ENCODE peak calls at places on chromosomes 2 and 18, in four cellular contexts. W, R, I and J are unnamed samples.

GRCh38 chr2:54710216-54710615 is 13.2 kb upstream of the EML6 start:
- DNase-seq in R (no peak), I (no peak), W (no peak), J (no peak)

GRCh38 chr2:134431837-134432437 is 178.1 kb downstream of the MGAT5 start:
- DNase-seq in I (peak; percentile 58), W (no peak), R (no peak), J (no peak)

GRCh38 chr2:194166818-194167217 is 1490.2 kb upstream of the SLC39A10 start:
- DNase-seq in R (peak; percentile 12), W (no peak), I (peak; percentile 62), J (no peak)

GRCh38 chr2:19607931-19608762 is 249.7 kb upstream of the OSR1 start:
- DNase-seq in I (peak; percentile 89), W (no peak), R (no peak), J (no peak)

GRCh38 chr2:130346741-130347066 is 4.0 kb downstream of the IMP4 start:
- DNase-seq in R (no peak), I (no peak), W (no peak), J (no peak)

GRCh38 chr2:11343626-11344341 is 652 bp downstream of the ROCK2 start:
- DNase-seq in R (peak; percentile 23), I (peak; percentile 55), W (peak; percentile 4), J (peak; percentile 63)

GRCh38 chr2:64338107-64338506 is 115.9 kb upstream of the LGALSL start:
- DNase-seq in R (no peak), I (no peak), W (no peak), J (no peak)

GRCh38 chr18:3623769-3624545 is 174.0 kb downstream of the TGIF1 start:
- DNase-seq in I (peak; percentile 98), W (no peak), R (no peak), J (no peak)

GRCh38 chr18:46939337-46939963 is 22.0 kb downstream of the KATNAL2 start:
- DNase-seq in W (no peak), I (peak; percentile 54), R (no peak), J (no peak)

GRCh38 chr2:172178035-172178434 is 75.3 kb upstream of the DLX2 start:
- DNase-seq in W (no peak), R (no peak), I (peak; percentile 65), J (no peak)

GRCh38 chr18:28657836-28658410 is 481.0 kb upstream of the CDH2 start:
- DNase-seq in R (no peak), W (no peak), I (peak; percentile 25), J (no peak)

GRCh38 chr2:46117379-46117778 is 179.8 kb upstream of the EPAS1 start:
- DNase-seq in W (no peak), I (peak; percentile 84), R (no peak), J (no peak)

GRCh38 chr18:44589709-44590108 is 91.0 kb upstream of the SETBP1 start:
- DNase-seq in I (peak; percentile 84), W (no peak), R (no peak), J (no peak)

GRCh38 chr2:141058552-141058951 is 1072.3 kb downstream of the LRP1B start:
- DNase-seq in W (no peak), I (no peak), R (no peak), J (no peak)

GRCh38 chr2:231780123-231780908 is 766 bp downstream of the PDE6D start:
- DNase-seq in I (peak; percentile 63), R (no peak), W (no peak), J (no peak)

GRCh38 chr2:144520718-144521487 is 984 bp upstream of the ZEB2 start:
- DNase-seq in I (peak; percentile 53), R (no peak), W (no peak), J (no peak)

GRCh38 chr2:30074023-30074422 is 72.8 kb upstream of the YPEL5 start:
- DNase-seq in R (no peak), W (no peak), I (peak; percentile 66), J (no peak)

GRCh38 chr2:234476766-234477165 is 20.1 kb downstream of the ARL4C start:
- DNase-seq in R (no peak), W (no peak), I (no peak), J (no peak)

GRCh38 chr18:32684940-32685339 is 87.9 kb downstream of the KLHL14 start:
- DNase-seq in R (no peak), I (no peak), W (no peak), J (no peak)

GRCh38 chr2:95042472-95043271 is 17.2 kb downstream of the MAL start:
- DNase-seq in R (no peak), I (no peak), W (no peak), J (no peak)

GRCh38 chr2:161839931-161840330 is 215.7 kb downstream of the SLC4A10 start:
- DNase-seq in W (no peak), R (no peak), I (no peak), J (no peak)

GRCh38 chr2:29698216-29698615 is 223.2 kb downstream of the ALK start:
- DNase-seq in W (no peak), I (peak; percentile 6), R (no peak), J (no peak)

GRCh38 chr2:3741372-3741771 is 38.0 kb downstream of the DCDC2C start:
- DNase-seq in I (no peak), R (no peak), W (no peak), J (no peak)

GRCh38 chr2:188773075-188773474 is 201.1 kb upstream of the COL3A1 start:
- DNase-seq in I (peak; percentile 38), R (no peak), W (no peak), J (no peak)

GRCh38 chr2:101790856-101791255 is 93.3 kb downstream of the MAP4K4 start:
- DNase-seq in I (peak; percentile 81), W (no peak), R (no peak), J (no peak)

GRCh38 chr18:76336241-76336640 is 158.8 kb downstream of the ZNF516 start:
- DNase-seq in I (no peak), R (no peak), W (no peak), J (no peak)

GRCh38 chr18:8820701-8821465 is 115.5 kb downstream of the MTCL1 start:
- DNase-seq in I (no peak), R (no peak), W (no peak), J (no peak)

GRCh38 chr2:221494556-221494955 is 77.5 kb downstream of the EPHA4 start:
- DNase-seq in R (no peak), W (no peak), I (peak; percentile 8), J (no peak)

GRCh38 chr2:100641115-100641415 is 78.3 kb downstream of the PDCL3 start:
- DNase-seq in R (no peak), W (no peak), I (no peak), J (no peak)

GRCh38 chr18:9287037-9287436 is 47.5 kb upstream of the TWSG1 start:
- DNase-seq in I (no peak), W (no peak), R (no peak), J (no peak)

GRCh38 chr2:168773719-168774521 is 28.5 kb upstream of the NOSTRIN start:
- DNase-seq in R (no peak), W (no peak), I (peak; percentile 82), J (peak; percentile 47)

GRCh38 chr2:176781570-176782217 is 430.9 kb upstream of the HNRNPA3 start:
- DNase-seq in R (no peak), I (no peak), W (no peak), J (no peak)